ENCODE peak calls at places on chromosomes 13 and 19, in seven cellular contexts. W, U, R, X, I, S and J are unnamed samples.

GRCh38 chr19:21202865-21203494 is 61.1 kb downstream of the ZNF431 start:
- DNase-seq in W (peak), U (peak), R (peak), X (no peak), I (no peak), S (no peak), J (peak)

GRCh38 chr19:49168421-49168820 is 10.8 kb downstream of the TRPM4 start:
- DNase-seq in W (no peak), U (no peak), R (no peak), X (no peak), I (no peak), S (no peak), J (no peak)

GRCh38 chr19:38375098-38375493 is 725 bp downstream of the PSMD8 start:
- DNase-seq in W (no peak), U (no peak), R (no peak), X (no peak), I (peak), S (no peak), J (no peak)

GRCh38 chr19:56107626-56108351 is 13.3 kb downstream of the ZNF787 start:
- DNase-seq in W (no peak), U (no peak), R (no peak), X (no peak), I (no peak), S (no peak), J (no peak)

GRCh38 chr13:73720216-73720840 is 413.9 kb downstream of the KLF12 start:
- DNase-seq in W (no peak), U (no peak), R (no peak), X (no peak), I (no peak), S (no peak), J (no peak)

GRCh38 chr13:80299046-80299445 is 41.9 kb downstream of the SPRY2 start:
- DNase-seq in W (no peak), U (no peak), R (no peak), X (no peak), I (no peak), S (no peak), J (no peak)

GRCh38 chr13:24681930-24682329 is 1.7 kb downstream of the ATP12A start:
- DNase-seq in W (no peak), U (no peak), R (no peak), X (no peak), I (no peak), S (no peak), J (no peak)

GRCh38 chr13:113152894-113153809 is 5.3 kb upstream of the PROZ start:
- DNase-seq in W (no peak), U (no peak), R (no peak), X (peak), I (no peak), S (no peak), J (peak)

GRCh38 chr19:43148233-43148632 is 38.1 kb downstream of the PSG5 start:
- DNase-seq in W (no peak), U (no peak), R (no peak), X (no peak), I (peak), S (no peak), J (no peak)

GRCh38 chr13:48562296-48563066 is 29.6 kb upstream of the RCBTB2 start:
- DNase-seq in W (no peak), U (peak), R (peak), X (no peak), I (no peak), S (no peak), J (no peak)

GRCh38 chr13:22014469-22014868 is 343.6 kb downstream of the FGF9 start:
- DNase-seq in W (no peak), U (no peak), R (no peak), X (no peak), I (peak), S (no peak), J (no peak)

GRCh38 chr13:30479590-30480219 is 14.0 kb upstream of the HMGB1 start:
- DNase-seq in W (no peak), U (no peak), R (no peak), X (no peak), I (no peak), S (no peak), J (no peak)

GRCh38 chr13:66343224-66343828 is 886.8 kb downstream of the PCDH9 start:
- DNase-seq in W (no peak), U (no peak), R (no peak), X (no peak), I (no peak), S (no peak), J (no peak)

GRCh38 chr13:27774651-27775050 is 17.6 kb upstream of the GSX1 start:
- DNase-seq in W (no peak), U (no peak), R (no peak), X (no peak), I (no peak), S (no peak), J (no peak)

GRCh38 chr19:22832031-22832762 is at the start of gene ZNF723:
- DNase-seq in W (no peak), U (no peak), R (no peak), X (no peak), I (no peak), S (no peak), J (no peak)

GRCh38 chr19:35346193-35347052 is 1.3 kb upstream of the FFAR1 start:
- DNase-seq in W (no peak), U (peak), R (peak), X (no peak), I (no peak), S (no peak), J (no peak)

GRCh38 chr19:45581576-45581975 is 3.0 kb downstream of the OPA3 start:
- DNase-seq in W (no peak), U (no peak), R (no peak), X (no peak), I (no peak), S (no peak), J (no peak)

GRCh38 chr13:28000567-28000966 is 12.1 kb upstream of the URAD start:
- DNase-seq in W (no peak), U (no peak), R (no peak), X (no peak), I (no peak), S (no peak), J (no peak)

GRCh38 chr13:89977203-89977602 is 1370.3 kb upstream of the MIR17HG start:
- DNase-seq in W (no peak), U (no peak), R (no peak), X (no peak), I (no peak), S (no peak), J (no peak)